ENCODE peak calls at places on chromosomes 7 and 10, in four cellular contexts. P, O, V and B are unnamed samples.

GRCh38 chr10:32141018-32141807 is 85.0 kb upstream of the KIF5B start:
- DNase-seq in P (no peak), O (no peak), V (no peak), B (peak)

GRCh38 chr10:43371418-43371817 is at the start of gene FXYD4:
- DNase-seq in V (no peak), P (no peak), O (no peak), B (no peak)

GRCh38 chr10:125048101-125048864 is 106.4 kb downstream of the ZRANB1 start:
- DNase-seq in O (peak), V (peak), P (peak), B (peak)

GRCh38 chr10:93189959-93190358 is 116.3 kb downstream of the CYP26A1 start:
- DNase-seq in P (no peak), V (no peak), O (no peak), B (no peak)

GRCh38 chr10:10942441-10942840 is 75.2 kb upstream of the CELF2 start:
- DNase-seq in P (no peak), O (no peak), V (no peak), B (no peak)

GRCh38 chr10:49134327-49134726 is 506 bp upstream of the FAM170B start:
- DNase-seq in P (no peak), V (no peak), O (no peak), B (no peak)

GRCh38 chr7:12409097-12409711 is 5.5 kb upstream of the VWDE start:
- DNase-seq in V (no peak), P (no peak), O (no peak), B (no peak)

GRCh38 chr7:68041559-68041958 is 1044.9 kb downstream of the TYW1 start:
- DNase-seq in O (no peak), P (no peak), V (no peak), B (no peak)

GRCh38 chr10:104735036-104735435 is 93.9 kb downstream of the SORCS3 start:
- DNase-seq in O (no peak), V (no peak), P (no peak), B (no peak)

GRCh38 chr7:45685619-45686240 is 111.6 kb downstream of the ADCY1 start:
- DNase-seq in V (no peak), O (no peak), P (no peak), B (no peak)

GRCh38 chr10:79358811-79359210 is 11.5 kb downstream of the PPIF start:
- DNase-seq in V (no peak), O (no peak), P (no peak), B (no peak)

GRCh38 chr7:23347682-23348180 is 48.6 kb downstream of the MALSU1 start:
- DNase-seq in O (no peak), V (no peak), P (no peak), B (peak)

GRCh38 chr10:113047963-113048781 is 98.1 kb downstream of the TCF7L2 start:
- DNase-seq in P (no peak), V (no peak), O (no peak), B (peak)

GRCh38 chr7:155969192-155969929 is 157.1 kb upstream of the SHH start:
- DNase-seq in P (no peak), V (no peak), O (no peak), B (no peak)

GRCh38 chr7:118844748-118845147 is 620.2 kb downstream of the ANKRD7 start:
- DNase-seq in V (no peak), P (no peak), O (no peak), B (no peak)

GRCh38 chr10:123250640-123251039 is 96.4 kb downstream of the BUB3 start:
- DNase-seq in P (no peak), O (no peak), V (no peak), B (no peak)

GRCh38 chr10:88851706-88852105 is at the start of gene ANKRD22:
- DNase-seq in O (no peak), P (no peak), V (no peak), B (peak)

GRCh38 chr7:100878013-100878412 is 3.1 kb downstream of the SRRT start:
- DNase-seq in O (no peak), P (no peak), V (no peak), B (no peak)

GRCh38 chr10:21297525-21298383 is 227.7 kb downstream of the SKIDA1 start:
- DNase-seq in O (no peak), P (no peak), V (no peak), B (peak)

GRCh38 chr10:227014-227413 is 91.8 kb downstream of the ZMYND11 start:
- DNase-seq in O (no peak), P (no peak), V (no peak), B (peak)

GRCh38 chr7:47100815-47101435 is 481.0 kb downstream of the TNS3 start:
- DNase-seq in V (no peak), O (peak), P (no peak), B (peak)

GRCh38 chr7:84251183-84251845 is 56.7 kb upstream of the SEMA3A start:
- DNase-seq in O (no peak), P (no peak), V (no peak), B (peak)

GRCh38 chr7:155256761-155257481 is 40.8 kb upstream of the INSIG1 start:
- DNase-seq in O (no peak), P (no peak), V (no peak), B (peak)

GRCh38 chr10:61749271-61749670 is 86.5 kb downstream of the CABCOCO1 start:
- DNase-seq in P (no peak), V (no peak), O (no peak), B (no peak)

GRCh38 chr10:24168258-24169170 is 40.4 kb upstream of the KIAA1217 start:
- DNase-seq in P (no peak), O (no peak), V (no peak), B (no peak)

GRCh38 chr7:47602272-47603004 is 20.5 kb upstream of the TNS3 start:
- DNase-seq in P (no peak), O (no peak), V (no peak), B (peak)